ENCODE peak calls at places on chromosomes 4 and X, in five cellular contexts. T is Calu3; S is AG09309; Z is KBM-7; V is activated naive CD4-positive, alpha-beta T cell treated with Interleukin-2 at 50 U/mL for 16 hours. G is an unnamed sample.

GRCh38 chr4:21856754-21857153 is 91.8 kb downstream of the KCNIP4 start:
- DNase-seq in T (no peak), S (no peak), Z (no peak), V (no peak), G (no peak)

GRCh38 chrX:129522184-129523059 is 868 bp downstream of the SMARCA1 start:
- DNase-seq in T (peak), S (no peak), Z (peak), V (no peak), G (peak)

GRCh38 chr4:156505341-156505955 is 466.2 kb downstream of the PDGFC start:
- DNase-seq in T (no peak), S (no peak), Z (peak), V (no peak), G (no peak)

GRCh38 chrX:10221651-10222050 is 64.9 kb downstream of the CLCN4 start:
- DNase-seq in T (no peak), S (no peak), Z (no peak), V (no peak), G (no peak)

GRCh38 chr4:144399927-144400326 is 246.0 kb upstream of the HHIP start:
- DNase-seq in T (peak), S (peak), Z (no peak), V (no peak), G (no peak)

GRCh38 chr4:171834640-171835039 is 21.4 kb downstream of the GALNTL6 start:
- DNase-seq in T (no peak), S (no peak), Z (no peak), V (no peak), G (no peak)

GRCh38 chr4:67236793-67237192 is 308.5 kb downstream of the CENPC start:
- DNase-seq in T (no peak), S (no peak), Z (no peak), V (no peak), G (no peak)

GRCh38 chrX:24963823-24964222 is 51.9 kb downstream of the ARX start:
- DNase-seq in T (peak), S (no peak), Z (no peak), V (no peak), G (no peak)

GRCh38 chrX:78019586-78020483 is 50.4 kb upstream of the PGAM4 start:
- DNase-seq in T (peak), S (no peak), Z (no peak), V (no peak), G (no peak)

GRCh38 chr4:824461-825062 is 1.4 kb downstream of the CPLX1 start:
- DNase-seq in T (no peak), S (no peak), Z (no peak), V (no peak), G (no peak)

GRCh38 chr4:10162341-10163000 is 45.9 kb upstream of the WDR1 start:
- DNase-seq in T (no peak), S (no peak), Z (no peak), V (no peak), G (no peak)

GRCh38 chr4:41887821-41888699 is 47.2 kb upstream of the TMEM33 start:
- DNase-seq in T (peak), S (peak), Z (peak), V (peak), G (no peak)

GRCh38 chrX:112687189-112687691 is 7.5 kb upstream of the LHFPL1 start:
- DNase-seq in T (no peak), S (no peak), Z (no peak), V (no peak), G (no peak)

GRCh38 chr4:147139455-147140198 is 194.0 kb upstream of the TTC29 start:
- DNase-seq in T (no peak), S (no peak), Z (no peak), V (no peak), G (no peak)

GRCh38 chrX:12080265-12080664 is 58.0 kb upstream of the FRMPD4 start:
- DNase-seq in T (peak), S (peak), Z (peak), V (no peak), G (no peak)

GRCh38 chr4:108331905-108332632 is 163.3 kb upstream of the LEF1 start:
- DNase-seq in T (no peak), S (no peak), Z (no peak), V (no peak), G (no peak)

GRCh38 chrX:46310815-46311497 is 234.3 kb downstream of the ZNF674 start:
- DNase-seq in T (no peak), S (no peak), Z (no peak), V (no peak), G (no peak)

GRCh38 chr4:118803253-118803652 is 32.7 kb downstream of the SEC24D start:
- DNase-seq in T (no peak), S (no peak), Z (no peak), V (no peak), G (no peak)

GRCh38 chr4:7967063-7967440 is 27.4 kb upstream of the AFAP1 start:
- DNase-seq in T (no peak), S (no peak), Z (no peak), V (no peak), G (no peak)

GRCh38 chrX:151904989-151905388 is 7.7 kb upstream of the MAGEA4 start:
- DNase-seq in T (no peak), S (no peak), Z (no peak), V (no peak), G (no peak)

GRCh38 chrX:18410038-18410437 is 15.4 kb upstream of the CDKL5 start:
- DNase-seq in T (no peak), S (no peak), Z (no peak), V (no peak), G (no peak)

GRCh38 chrX:9327747-9328145 is 137.1 kb upstream of the TBL1X start:
- DNase-seq in T (no peak), S (peak), Z (no peak), V (no peak), G (no peak)

GRCh38 chr4:124025423-124025822 is 628.8 kb downstream of the SPRY1 start:
- DNase-seq in T (no peak), S (no peak), Z (no peak), V (no peak), G (no peak)

GRCh38 chr4:143399113-143399949 is 62.7 kb downstream of the GAB1 start:
- DNase-seq in T (peak), S (no peak), Z (peak), V (no peak), G (no peak)

G was measured in ascending aorta.